ENCODE peak calls at places on chromosome 22, in eight cellular contexts. V is brain microvascular endothelial cell, C is AG09309, Q is D721Med, S is kidney, M is neural crest cell, D is OCI-LY7, W is adrenal gland. E is an unnamed sample.

GRCh38 chr22:16717699-16718558 is 107.3 kb downstream of the XKR3 start:
- DNase-seq in V (no peak), D (no peak), C (no peak), M (no peak), S (no peak), W (no peak), Q (no peak), E (no peak)

GRCh38 chr22:20464096-20464614 is 26.5 kb upstream of the SCARF2 start:
- DNase-seq in M (no peak), V (no peak), S (peak; percentile 57), W (no peak), Q (no peak), D (peak; percentile 52), C (no peak), E (peak; percentile 50)

GRCh38 chr22:31446767-31447166 is 42.9 kb downstream of the EIF4ENIF1 start:
- DNase-seq in V (no peak), W (no peak), D (no peak), M (no peak), S (no peak), Q (no peak), C (no peak), E (no peak)

GRCh38 chr22:45302047-45302446 is 7.7 kb upstream of the FAM118A start:
- DNase-seq in W (no peak), S (no peak), V (peak; percentile 67), D (no peak), C (peak; percentile 70), M (no peak), Q (no peak), E (no peak)

GRCh38 chr22:32804036-32804435 is 2.5 kb downstream of the TIMP3 start:
- DNase-seq in M (no peak), S (no peak), C (no peak), Q (no peak), W (no peak), D (no peak), V (peak; percentile 75), E (no peak)

GRCh38 chr22:17107547-17107810 is 13.7 kb downstream of the TMEM121B start:
- DNase-seq in S (no peak), D (no peak), V (no peak), W (no peak), M (no peak), C (no peak), Q (no peak), E (no peak)

GRCh38 chr22:36409911-36410756 is 22.4 kb upstream of the MYH9 start:
- DNase-seq in C (no peak), V (no peak), S (peak; percentile 98), Q (no peak), D (peak; percentile 93), M (peak; percentile 57), W (peak; percentile 96), E (peak; percentile 64)

GRCh38 chr22:40651563-40652501 is 15.3 kb upstream of the MRTFA start:
- DNase-seq in M (peak; percentile 80), Q (peak; percentile 51), C (peak; percentile 98), V (peak; percentile 99), D (peak; percentile 93), W (peak; percentile 99), S (peak; percentile 98), E (peak; percentile 62)

GRCh38 chr22:27990879-27991278 is 71.8 kb upstream of the PITPNB start:
- DNase-seq in Q (no peak), V (no peak), C (no peak), W (peak; percentile 49), S (no peak), D (peak; percentile 67), M (peak; percentile 20), E (peak; percentile 68)
- TF ChIP-seq CTCF in Q (no peak), V (peak; percentile 79), C (peak; percentile 35), W (no peak), S (peak; percentile 32), D (peak; percentile 77), M (peak; percentile 52), E (peak; percentile 52)

DNA sequence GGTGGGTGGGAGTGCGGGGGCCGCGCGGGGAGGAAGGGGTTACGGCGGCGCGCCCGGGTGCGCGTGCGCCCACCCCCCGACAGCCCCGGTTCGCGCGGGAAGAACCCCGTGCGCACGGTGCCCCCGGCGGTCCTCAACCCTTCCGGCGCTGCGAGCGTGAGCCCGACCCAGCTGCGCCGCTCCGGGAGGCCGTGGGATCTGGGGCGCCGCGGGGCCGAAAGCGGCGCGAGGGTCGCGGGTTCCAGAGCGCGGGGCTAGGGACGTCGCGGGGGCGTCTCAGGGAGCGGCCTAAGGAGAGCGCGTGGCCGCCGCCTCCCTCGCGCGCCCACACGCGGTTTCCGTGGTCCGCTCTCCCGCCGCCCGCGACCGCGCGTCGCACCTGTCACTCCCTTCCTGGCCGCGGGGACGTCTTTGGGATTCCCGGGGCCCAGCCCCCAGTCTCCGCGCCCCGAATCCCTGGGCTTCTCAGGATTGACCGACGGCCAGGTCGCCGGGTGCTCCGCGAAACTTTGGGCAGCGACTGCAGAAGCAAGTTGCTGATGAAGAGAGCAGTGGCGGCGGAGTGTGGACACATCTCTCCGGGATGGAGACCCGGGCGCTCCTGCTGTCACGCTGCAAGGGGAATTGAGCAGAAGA is 582 bp downstream of the SREBF2 start:
- DNase-seq in S (peak; percentile 86), W (peak; percentile 73), M (peak; percentile 14), D (peak; percentile 55), Q (no peak), V (no peak), C (no peak), E (peak; percentile 61)
- TF ChIP-seq CTCF in S (no peak), W (no peak), M (no peak), D (no peak), Q (no peak), V (no peak), C (no peak), E (peak; percentile 7)

GRCh38 chr22:43826142-43827093 is 14.3 kb upstream of the EFCAB6 start:
- DNase-seq in M (no peak), V (peak; percentile 63), C (peak; percentile 39), S (peak; percentile 74), D (no peak), Q (no peak), W (peak; percentile 27), E (no peak)
- TF ChIP-seq CTCF in M (no peak), V (peak; percentile 47), C (peak; percentile 56), S (peak; percentile 58), D (peak; percentile 50), Q (no peak), W (peak; percentile 25), E (peak; percentile 38)

GRCh38 chr22:23376256-23376655 is 195.9 kb downstream of the BCR start:
- DNase-seq in D (peak; percentile 50), W (no peak), V (no peak), S (no peak), Q (no peak), M (no peak), C (no peak), E (peak; percentile 67)
- TF ChIP-seq CTCF in D (peak; percentile 62), W (no peak), V (peak; percentile 28), S (peak; percentile 38), Q (peak; percentile 35), M (peak; percentile 24), C (peak; percentile 16), E (peak; percentile 48)

GRCh38 chr22:25403752-25404471 is 160.6 kb upstream of the GRK3 start:
- DNase-seq in C (peak; percentile 31), D (no peak), W (peak; percentile 39), S (peak; percentile 43), V (no peak), Q (no peak), M (no peak), E (peak; percentile 62)
- TF ChIP-seq CTCF in C (no peak), D (no peak), W (no peak), S (no peak), V (peak; percentile 38), Q (no peak), M (no peak), E (no peak)

DNA sequence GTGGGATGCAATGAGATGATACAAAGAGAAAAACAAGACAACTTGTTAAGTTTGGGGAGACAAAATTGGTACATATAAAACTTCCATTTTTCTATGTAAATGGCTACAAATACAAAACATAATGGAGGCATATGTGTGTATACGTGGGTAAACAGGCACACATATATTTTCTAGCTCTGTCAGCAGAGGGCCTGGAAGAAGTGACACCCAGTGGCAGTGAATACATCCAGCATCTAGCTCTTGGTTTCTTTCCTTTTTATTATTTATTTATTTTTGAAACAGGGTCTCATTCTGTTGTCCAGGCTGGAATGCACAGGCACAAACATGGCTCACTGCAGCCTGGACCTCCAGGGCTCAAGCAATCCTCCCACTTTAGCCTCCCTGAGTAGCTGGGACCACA is 5.0 kb upstream of the RASL10A start:
- DNase-seq in M (no peak), Q (no peak), D (no peak), V (no peak), W (no peak), S (no peak), C (no peak), E (no peak)
- TF ChIP-seq CTCF in M (peak; percentile 32), Q (peak; percentile 15), D (peak; percentile 28), V (peak; percentile 52), W (no peak), S (no peak), C (no peak), E (peak; percentile 12)

GRCh38 chr22:27687984-27688545 is 113.5 kb downstream of the MN1 start:
- DNase-seq in V (no peak), M (no peak), Q (no peak), D (no peak), C (no peak), W (no peak), S (peak; percentile 1), E (no peak)
- TF ChIP-seq CTCF in V (no peak), M (no peak), Q (no peak), D (no peak), C (no peak), W (no peak), S (no peak), E (no peak)

GRCh38 chr22:50341977-50342650 is 1.0 kb upstream of the PPP6R2 start:
- DNase-seq in V (peak; percentile 79), W (peak; percentile 91), D (peak; percentile 88), M (peak; percentile 99), C (no peak), Q (no peak), S (peak; percentile 94), E (peak; percentile 82)

GRCh38 chr22:50343541-50343935 is 411 bp downstream of the PPP6R2 start:
- DNase-seq in D (no peak), S (no peak), V (no peak), W (no peak), Q (no peak), M (no peak), C (no peak), E (no peak)

GRCh38 chr22:50346415-50346945 is 3.4 kb downstream of the PPP6R2 start:
- DNase-seq in Q (no peak), M (no peak), V (no peak), C (no peak), S (peak; percentile 56), W (no peak), D (no peak), E (no peak)

GRCh38 chr22:50340157-50340879 is 2.8 kb upstream of the PPP6R2 start:
- DNase-seq in W (no peak), S (no peak), D (no peak), Q (no peak), V (no peak), M (no peak), C (no peak), E (no peak)

GRCh38 chr22:50342651-50343540 is at the start of gene PPP6R2:
- DNase-seq in V (peak; percentile 47), M (peak; percentile 85), Q (no peak), C (no peak), W (peak; percentile 74), S (peak; percentile 93), D (peak; percentile 85), E (peak; percentile 93)
- TF ChIP-seq CTCF in V (no peak), M (peak; percentile 30), Q (no peak), C (no peak), W (peak; percentile 13), S (no peak), D (peak; percentile 47), E (no peak)

E was measured in GM13977.